ENCODE peak calls at places on chromosomes 13 and 19, in six cellular contexts. One of them, this sample, is unnamed. For H3K4me1, the result is how much of the 10 kb centered on the place peaks cover.

GRCh38 chr13:42720116-42720857 is 61.1 kb upstream of the FAM216B start:
- DNase-seq in breast epithelium: no peak
- DNase-seq in stomach: peak
- DNase-seq in spleen: no peak
- DNase-seq in IMR-90: peak
- DNase-seq in right lobe of liver: no peak
- DNase-seq in this sample: no peak

GRCh38 chr13:21176982-21177284 is 475 bp downstream of the MRPL57 start:
- DNase-seq in stomach: no peak
- DNase-seq in spleen: no peak
- DNase-seq in right lobe of liver: no peak
- DNase-seq in breast epithelium: no peak
- DNase-seq in IMR-90: no peak
- DNase-seq in this sample: no peak

GRCh38 chr19:42216653-42217521 is 590 bp downstream of the DEDD2 start:
- DNase-seq in spleen: peak
- DNase-seq in right lobe of liver: peak
- DNase-seq in stomach: peak
- DNase-seq in IMR-90: peak
- DNase-seq in breast epithelium: peak
- DNase-seq in this sample: no peak

GRCh38 chr19:10420444-10421239 is at the start of gene PDE4A:
- DNase-seq in right lobe of liver: no peak
- DNase-seq in spleen: peak
- DNase-seq in breast epithelium: no peak
- DNase-seq in stomach: no peak
- DNase-seq in IMR-90: no peak
- DNase-seq in this sample: no peak

GRCh38 chr13:112244495-112245177 is 131.5 kb upstream of the SPACA7 start:
- DNase-seq in breast epithelium: no peak
- DNase-seq in right lobe of liver: no peak
- DNase-seq in IMR-90: no peak
- DNase-seq in spleen: peak
- DNase-seq in stomach: no peak
- DNase-seq in this sample: no peak

GRCh38 chr13:77477299-77477848 is 58.1 kb upstream of the SCEL start:
- DNase-seq in spleen: no peak
- DNase-seq in right lobe of liver: no peak
- DNase-seq in stomach: no peak
- DNase-seq in breast epithelium: no peak
- DNase-seq in IMR-90: no peak
- DNase-seq in this sample: no peak

GRCh38 chr13:24223341-24224231 is 63.1 kb downstream of the SPATA13 start:
- DNase-seq in IMR-90: no peak
- DNase-seq in stomach: no peak
- DNase-seq in right lobe of liver: no peak
- DNase-seq in breast epithelium: no peak
- DNase-seq in spleen: peak
- DNase-seq in this sample: no peak

GRCh38 chr13:106078191-106078590 is 457.3 kb downstream of the EFNB2 start:
- DNase-seq in IMR-90: peak
- DNase-seq in spleen: no peak
- DNase-seq in stomach: no peak
- DNase-seq in right lobe of liver: no peak
- DNase-seq in breast epithelium: no peak
- DNase-seq in this sample: no peak

GRCh38 chr19:55316646-55317045 is 8.5 kb downstream of the TMEM150B start:
- DNase-seq in right lobe of liver: no peak
- DNase-seq in stomach: no peak
- DNase-seq in IMR-90: no peak
- DNase-seq in spleen: no peak
- DNase-seq in breast epithelium: no peak
- DNase-seq in this sample: no peak

GRCh38 chr13:43865892-43866291 is 13.6 kb downstream of the CCDC122 start:
- DNase-seq in IMR-90: peak
- DNase-seq in breast epithelium: no peak
- DNase-seq in spleen: no peak
- DNase-seq in right lobe of liver: no peak
- DNase-seq in stomach: no peak
- DNase-seq in this sample: no peak

GRCh38 chr13:30186644-30187431 is 120.5 kb downstream of the KATNAL1 start:
- DNase-seq in spleen: no peak
- DNase-seq in right lobe of liver: no peak
- DNase-seq in breast epithelium: no peak
- DNase-seq in IMR-90: peak
- DNase-seq in stomach: no peak
- DNase-seq in this sample: no peak

GRCh38 chr13:33466262-33466661 is 180.7 kb upstream of the STARD13 start:
- DNase-seq in stomach: no peak
- DNase-seq in IMR-90: no peak
- DNase-seq in right lobe of liver: no peak
- DNase-seq in breast epithelium: no peak
- DNase-seq in spleen: no peak
- DNase-seq in this sample: no peak

GRCh38 chr19:1259206-1259872 is 9.8 kb upstream of the CIRBP start:
- DNase-seq in spleen: peak
- DNase-seq in IMR-90: peak
- DNase-seq in stomach: peak
- DNase-seq in breast epithelium: no peak
- DNase-seq in right lobe of liver: peak
- DNase-seq in this sample: no peak
- TF ChIP-seq POLR2A in spleen: peak
- TF ChIP-seq POLR2A in IMR-90: peak
- TF ChIP-seq POLR2A in stomach: no peak
- TF ChIP-seq POLR2A in breast epithelium: no peak
- TF ChIP-seq POLR2A in right lobe of liver: peak
- TF ChIP-seq POLR2A in this sample: no peak

GRCh38 chr19:18389095-18389735 is 3.3 kb downstream of the GDF15 start:
- DNase-seq in IMR-90: no peak
- DNase-seq in right lobe of liver: no peak
- DNase-seq in stomach: no peak
- DNase-seq in breast epithelium: no peak
- DNase-seq in spleen: no peak
- DNase-seq in this sample: no peak
- H3K4me1 ChIP-seq in IMR-90: under half
- H3K4me1 ChIP-seq in right lobe of liver: under half
- H3K4me1 ChIP-seq in stomach: half or more
- H3K4me1 ChIP-seq in breast epithelium: under half
- H3K4me1 ChIP-seq in spleen: under half
- H3K4me1 ChIP-seq in this sample: under half

GRCh38 chr13:19601749-19602725 is 31.4 kb upstream of the MPHOSPH8 start:
- DNase-seq in spleen: peak
- DNase-seq in right lobe of liver: peak
- DNase-seq in IMR-90: peak
- DNase-seq in stomach: peak
- DNase-seq in breast epithelium: no peak
- DNase-seq in this sample: no peak
- TF ChIP-seq CTCF in spleen: no peak
- TF ChIP-seq CTCF in right lobe of liver: no peak
- TF ChIP-seq CTCF in IMR-90: peak
- TF ChIP-seq CTCF in stomach: no peak
- TF ChIP-seq CTCF in breast epithelium: no peak
- TF ChIP-seq CTCF in this sample: no peak

GRCh38 chr19:6490134-6490533 is 8.5 kb upstream of the DENND1C start:
- DNase-seq in stomach: no peak
- DNase-seq in right lobe of liver: no peak
- DNase-seq in IMR-90: no peak
- DNase-seq in breast epithelium: no peak
- DNase-seq in spleen: no peak
- DNase-seq in this sample: no peak

GRCh38 chr19:6491802-6492592 is 10.1 kb downstream of the TUBB4A start:
- DNase-seq in breast epithelium: no peak
- DNase-seq in spleen: no peak
- DNase-seq in right lobe of liver: no peak
- DNase-seq in stomach: no peak
- DNase-seq in IMR-90: no peak
- DNase-seq in this sample: no peak

GRCh38 chr19:6494438-6495036 is 7.6 kb downstream of the TUBB4A start:
- DNase-seq in breast epithelium: no peak
- DNase-seq in stomach: no peak
- DNase-seq in IMR-90: no peak
- DNase-seq in spleen: no peak
- DNase-seq in right lobe of liver: no peak
- DNase-seq in this sample: no peak

GRCh38 chr19:6484831-6485230 is 3.2 kb upstream of the DENND1C start:
- DNase-seq in spleen: no peak
- DNase-seq in right lobe of liver: no peak
- DNase-seq in breast epithelium: no peak
- DNase-seq in stomach: no peak
- DNase-seq in IMR-90: no peak
- DNase-seq in this sample: no peak

GRCh38 chr19:6489278-6490061 is 7.9 kb upstream of the DENND1C start:
- DNase-seq in breast epithelium: no peak
- DNase-seq in right lobe of liver: no peak
- DNase-seq in stomach: no peak
- DNase-seq in IMR-90: no peak
- DNase-seq in spleen: no peak
- DNase-seq in this sample: no peak
- TF ChIP-seq POLR2A in breast epithelium: no peak
- TF ChIP-seq POLR2A in right lobe of liver: no peak
- TF ChIP-seq POLR2A in stomach: no peak
- TF ChIP-seq POLR2A in IMR-90: no peak
- TF ChIP-seq POLR2A in spleen: no peak
- TF ChIP-seq POLR2A in this sample: no peak

GRCh38 chr19:18167011-18167410 is 6.6 kb upstream of the IFI30 start:
- DNase-seq in stomach: no peak
- DNase-seq in right lobe of liver: no peak
- DNase-seq in spleen: no peak
- DNase-seq in breast epithelium: no peak
- DNase-seq in IMR-90: no peak
- DNase-seq in this sample: no peak

GRCh38 chr19:18165794-18166544 is 7.6 kb upstream of the IFI30 start:
- DNase-seq in spleen: no peak
- DNase-seq in right lobe of liver: no peak
- DNase-seq in stomach: no peak
- DNase-seq in breast epithelium: no peak
- DNase-seq in IMR-90: no peak
- DNase-seq in this sample: no peak

GRCh38 chr19:18168673-18169381 is 4.8 kb upstream of the IFI30 start:
- DNase-seq in IMR-90: no peak
- DNase-seq in spleen: peak
- DNase-seq in breast epithelium: no peak
- DNase-seq in stomach: no peak
- DNase-seq in right lobe of liver: no peak
- DNase-seq in this sample: no peak

GRCh38 chr19:18170714-18171255 is 2.8 kb upstream of the IFI30 start:
- DNase-seq in stomach: no peak
- DNase-seq in IMR-90: no peak
- DNase-seq in right lobe of liver: no peak
- DNase-seq in breast epithelium: no peak
- DNase-seq in spleen: peak
- DNase-seq in this sample: no peak

DNA sequence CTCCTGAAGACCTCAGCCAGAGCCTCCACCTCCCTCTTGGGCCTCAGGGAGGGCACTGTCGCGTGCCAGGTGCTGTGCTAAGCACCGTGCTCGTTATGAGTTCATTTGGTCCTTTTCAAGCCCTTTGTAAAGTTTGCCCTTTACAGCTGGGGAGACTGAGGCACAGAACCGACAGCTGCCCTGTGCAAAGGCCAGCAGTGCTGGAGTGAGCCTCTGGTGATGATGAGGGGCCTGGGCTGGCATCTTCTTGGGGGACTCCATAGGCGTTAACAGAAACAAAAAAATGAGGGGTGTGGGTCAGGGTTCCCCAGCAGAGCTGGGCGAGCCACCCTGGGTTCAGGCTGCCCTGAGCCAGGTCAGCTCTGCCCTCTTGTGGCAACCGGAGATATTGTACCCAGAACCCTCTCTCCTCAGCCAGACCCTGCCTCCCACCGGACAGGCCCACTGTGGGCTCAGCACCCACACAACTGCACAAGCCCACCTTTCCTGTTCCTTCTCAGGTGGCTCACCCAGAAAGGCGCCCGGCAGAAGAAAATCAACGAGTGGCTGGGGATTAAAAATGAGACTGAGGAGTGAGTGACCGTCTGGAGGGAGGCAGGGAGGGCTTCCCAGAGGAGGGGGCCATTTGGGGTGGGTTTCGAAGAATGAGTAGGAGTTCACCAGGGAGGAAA is 5.5 kb upstream of the IFI30 start:
- DNase-seq in spleen: peak
- DNase-seq in stomach: peak
- DNase-seq in right lobe of liver: no peak
- DNase-seq in IMR-90: peak
- DNase-seq in breast epithelium: no peak
- DNase-seq in this sample: no peak
- H3K4me1 ChIP-seq in spleen: under half
- H3K4me1 ChIP-seq in stomach: under half
- H3K4me1 ChIP-seq in right lobe of liver: under half
- H3K4me1 ChIP-seq in IMR-90: under half
- H3K4me1 ChIP-seq in breast epithelium: under half
- H3K4me1 ChIP-seq in this sample: under half